ENCODE peak calls at places on chromosomes 11 and 22, in five cellular contexts. L is breast epithelium, F is heart right ventricle, B is testis, E is colonic mucosa. M is an unnamed sample. For H3K36me3, the result is how much of the 10 kb centered on the place peaks cover.

GRCh38 chr22:47054231-47055072 is 292.0 kb downstream of the TBC1D22A start:
- DNase-seq in L (no peak), F (no peak), B (no peak), E (no peak), M (no peak)

GRCh38 chr22:42743501-42743991 is 22.9 kb upstream of the A4GALT start:
- DNase-seq in L (no peak), F (peak), B (peak), E (peak), M (peak)

GRCh38 chr11:102347526-102348331 is 715 bp downstream of the BIRC2 start:
- DNase-seq in L (no peak), F (no peak), B (peak), E (peak), M (no peak)

GRCh38 chr11:82718307-82718706 is 15.4 kb downstream of the FAM181B start:
- DNase-seq in L (peak), F (no peak), B (peak), E (no peak), M (peak)

GRCh38 chr11:116466231-116466630 is 306.6 kb downstream of the BUD13 start:
- DNase-seq in L (no peak), F (no peak), B (no peak), E (no peak), M (no peak)

GRCh38 chr11:47412152-47412746 is 3.9 kb downstream of the SLC39A13 start:
- DNase-seq in L (no peak), F (peak), B (peak), E (peak), M (no peak)

GRCh38 chr11:72263363-72263762 is 19.4 kb upstream of the PHOX2A start:
- DNase-seq in L (no peak), F (no peak), B (no peak), E (no peak), M (no peak)

GRCh38 chr11:45800261-45800660 is 4.7 kb upstream of the SLC35C1 start:
- DNase-seq in L (no peak), F (no peak), B (no peak), E (no peak), M (no peak)

GRCh38 chr11:67354314-67355022 is 1.1 kb upstream of the POLD4 start:
- DNase-seq in L (no peak), F (peak), B (peak), E (peak), M (peak)

GRCh38 chr11:61045271-61045670 is 57.0 kb upstream of the CD5 start:
- DNase-seq in L (no peak), F (no peak), B (no peak), E (no peak), M (no peak)

GRCh38 chr11:68776442-68777235 is 25.3 kb upstream of the TESMIN start:
- DNase-seq in L (no peak), F (no peak), B (no peak), E (no peak), M (no peak)

GRCh38 chr22:37282385-37282677 is at the start of gene CYTH4:
- DNase-seq in L (no peak), F (peak), B (peak), E (peak), M (no peak)

GRCh38 chr11:3367221-3367620 is 11.7 kb downstream of the ZNF195 start:
- DNase-seq in L (no peak), F (no peak), B (no peak), E (no peak), M (no peak)
- H3K36me3 ChIP-seq in L (under half), F (half or more), B (under half), E (under half), M (under half)

GRCh38 chr22:26590525-26590858 is 560 bp upstream of the TPST2 start:
- DNase-seq in L (no peak), F (no peak), B (no peak), E (peak), M (no peak)
- TF ChIP-seq CTCF in L (no peak), F (no peak), B (no peak), E (no peak), M (no peak)

GRCh38 chr22:31490496-31490925 is 869 bp upstream of the EIF4ENIF1 start:
- DNase-seq in L (peak), F (peak), B (peak), E (peak), M (peak)

GRCh38 chr22:31486951-31487350 is 2.7 kb downstream of the EIF4ENIF1 start:
- DNase-seq in L (no peak), F (no peak), B (no peak), E (no peak), M (no peak)

GRCh38 chr22:31489632-31490495 is at the start of gene EIF4ENIF1:
- DNase-seq in L (peak), F (peak), B (peak), E (peak), M (peak)

GRCh38 chr22:31488346-31488883 is 1.2 kb downstream of the EIF4ENIF1 start:
- DNase-seq in L (no peak), F (no peak), B (peak), E (no peak), M (no peak)

DNA sequence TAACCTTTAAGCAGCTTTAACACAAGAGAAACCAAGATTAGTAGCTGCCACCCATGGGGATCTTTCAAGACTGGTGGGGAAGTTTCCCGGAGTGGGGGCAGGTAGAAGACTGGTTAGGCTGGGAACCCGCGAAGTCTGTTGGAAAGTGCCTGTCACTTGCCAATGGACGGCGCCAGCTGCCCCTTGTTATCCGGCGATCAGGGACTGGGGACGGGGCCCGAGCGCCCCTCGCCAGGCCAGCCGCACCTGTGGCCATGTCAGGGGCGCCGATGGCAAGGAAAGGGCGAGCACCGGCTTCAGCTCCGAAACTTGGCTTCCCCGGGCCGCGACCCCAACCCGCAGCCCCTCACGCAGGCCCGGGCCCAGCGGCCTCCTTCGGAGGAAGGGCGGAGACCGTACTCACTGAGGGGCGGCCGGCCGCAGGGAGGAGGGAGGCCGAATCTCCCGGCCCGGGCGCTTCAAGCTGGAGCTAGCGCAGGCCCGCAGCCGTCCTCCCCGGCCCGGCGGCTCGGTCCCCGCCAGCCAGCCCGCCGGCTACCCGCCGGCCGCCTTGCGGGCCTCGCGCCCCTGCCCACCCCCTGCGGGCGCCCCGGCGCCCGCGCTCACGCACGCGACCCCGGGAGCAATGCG is 539 bp downstream of the EIF4ENIF1 start:
- DNase-seq in L (no peak), F (peak), B (peak), E (peak), M (no peak)
- H3K36me3 ChIP-seq in L (under half), F (under half), B (under half), E (under half), M (under half)

DNA sequence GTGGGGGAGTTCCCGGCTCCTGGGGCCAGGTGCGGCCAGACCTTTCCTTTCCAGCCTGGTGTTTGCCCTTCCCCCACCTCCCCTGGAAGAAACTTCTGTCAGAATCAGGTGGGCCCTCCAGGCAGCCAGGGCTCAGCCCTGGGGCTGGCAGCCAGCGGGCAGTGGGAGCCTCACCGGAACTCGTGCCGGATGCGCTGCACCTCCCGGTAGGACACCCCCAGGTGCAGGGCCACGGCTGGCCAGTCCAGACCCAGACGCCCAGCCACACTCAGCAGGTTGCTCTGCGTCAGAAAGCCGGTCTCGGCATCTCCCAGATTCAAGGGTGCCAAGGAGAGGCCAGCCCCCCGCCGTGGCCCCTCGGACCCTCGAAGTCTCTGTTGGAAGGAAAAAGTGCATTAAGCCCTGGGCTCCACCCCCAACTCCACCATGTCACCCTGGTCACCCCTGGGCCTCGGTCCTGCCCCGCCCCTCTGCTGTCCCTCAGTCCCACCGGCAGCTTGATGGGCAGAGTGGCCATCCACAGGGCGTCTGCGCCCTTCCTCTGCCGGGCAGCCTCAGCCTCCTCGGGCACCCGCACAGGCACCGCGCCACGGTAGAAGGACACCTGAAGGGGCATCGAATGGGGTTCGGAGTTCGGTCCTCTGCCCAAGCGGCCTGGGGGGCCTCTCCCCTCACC is 1.7 kb upstream of the SLC25A22 start:
- DNase-seq in L (no peak), F (peak), B (no peak), E (no peak), M (no peak)
- TF ChIP-seq CTCF in L (no peak), F (no peak), B (no peak), E (no peak), M (no peak)

DNA sequence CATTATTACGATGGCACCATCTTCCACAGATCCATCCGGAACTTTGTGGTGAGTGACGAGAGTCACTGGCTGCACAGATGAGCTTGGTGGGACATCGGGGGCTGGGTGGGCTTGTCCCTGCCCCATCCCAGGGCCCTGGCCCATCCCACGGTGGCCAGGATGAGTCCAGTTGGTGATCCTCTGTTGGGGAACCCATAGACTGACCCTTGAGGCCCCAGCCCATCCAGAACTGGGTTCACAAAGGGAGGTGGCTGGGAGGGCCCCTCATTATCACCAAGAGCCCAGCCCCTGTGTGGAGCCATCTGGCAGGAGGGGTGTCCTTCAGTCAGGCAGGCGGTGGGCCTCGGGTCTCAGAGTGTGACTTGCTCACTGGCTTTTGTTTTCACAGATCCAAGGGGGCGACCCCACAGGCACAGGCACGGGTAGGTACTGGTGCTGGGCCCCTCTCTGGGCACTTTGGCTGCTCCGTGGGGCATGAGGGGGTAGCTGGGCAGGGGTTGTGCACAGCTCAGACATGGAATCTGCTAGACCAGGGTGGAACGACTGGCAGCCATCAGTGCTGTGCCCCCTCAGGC is 22.0 kb downstream of the PPIL2 start:
- DNase-seq in L (no peak), F (no peak), B (no peak), E (no peak), M (no peak)
- H3K36me3 ChIP-seq in L (under half), F (half or more), B (under half), E (under half), M (under half)

GRCh38 chr11:126573325-126574076 is 218.0 kb downstream of the ST3GAL4 start:
- DNase-seq in L (no peak), F (no peak), B (no peak), E (no peak), M (no peak)
- TF ChIP-seq CTCF in L (no peak), F (no peak), B (no peak), E (no peak), M (peak)

GRCh38 chr11:134466035-134466908 is 54.2 kb upstream of the B3GAT1 start:
- DNase-seq in L (no peak), F (no peak), B (no peak), E (peak), M (no peak)
- H3K36me3 ChIP-seq in L (under half), F (under half), B (under half), E (under half), M (under half)

M was measured in BJ.